ENCODE peak calls at places on chromosomes 4 and X, in ten cellular contexts. E, C, D, P, U, M, N, W, Y and O are unnamed samples.

GRCh38 chr4:178340468-178340867 is 898.2 kb upstream of the AGA start:
- DNase-seq in E (no peak), C (no peak), D (no peak), P (no peak), U (no peak), M (no peak), N (no peak), W (no peak), Y (no peak), O (no peak)

GRCh38 chr4:7989654-7990053 is 50.0 kb upstream of the AFAP1 start:
- DNase-seq in E (no peak), C (no peak), D (no peak), P (no peak), U (no peak), M (no peak), N (no peak), W (no peak), Y (no peak), O (no peak)

GRCh38 chr4:156694413-156694812 is 277.2 kb downstream of the PDGFC start:
- DNase-seq in E (no peak), C (no peak), D (no peak), P (no peak), U (no peak), M (no peak), N (no peak), W (no peak), Y (no peak), O (no peak)

GRCh38 chr4:79526970-79527565 is 119.0 kb upstream of the GK2 start:
- DNase-seq in E (no peak), C (no peak), D (no peak), P (no peak), U (no peak), M (no peak), N (no peak), W (no peak), Y (no peak), O (no peak)

GRCh38 chr4:141530627-141531026 is 105.8 kb upstream of the IL15 start:
- DNase-seq in E (no peak), C (no peak), D (no peak), P (no peak), U (no peak), M (no peak), N (no peak), W (no peak), Y (no peak), O (no peak)

GRCh38 chr4:81631958-81632439 is 160.3 kb upstream of the RASGEF1B start:
- DNase-seq in E (no peak), C (peak), D (no peak), P (no peak), U (peak), M (no peak), N (no peak), W (peak), Y (no peak), O (peak)

GRCh38 chr4:174199735-174200134 is 83.7 kb downstream of the FBXO8 start:
- DNase-seq in E (no peak), C (no peak), D (no peak), P (no peak), U (no peak), M (no peak), N (no peak), W (no peak), Y (no peak), O (no peak)

GRCh38 chr4:118586357-118586790 is 98.8 kb upstream of the METTL14 start:
- DNase-seq in E (no peak), C (no peak), D (no peak), P (peak), U (no peak), M (no peak), N (no peak), W (no peak), Y (no peak), O (no peak)

GRCh38 chrX:101407748-101408529 is at the start of the genes GLA and HNRNPH2:
- DNase-seq in E (peak), C (peak), D (peak), P (peak), U (peak), M (peak), N (no peak), W (peak), Y (peak), O (peak)

GRCh38 chrX:53584891-53585290 is 101.6 kb downstream of the HUWE1 start:
- DNase-seq in E (no peak), C (no peak), D (no peak), P (no peak), U (no peak), M (no peak), N (no peak), W (no peak), Y (no peak), O (no peak)

GRCh38 chrX:140697618-140698017 is 11.9 kb upstream of the LINC00632 start:
- DNase-seq in E (no peak), C (no peak), D (no peak), P (no peak), U (peak), M (no peak), N (no peak), W (no peak), Y (no peak), O (no peak)

GRCh38 chr4:5500165-5500564 is 208.2 kb downstream of the EVC2 start:
- DNase-seq in E (no peak), C (no peak), D (no peak), P (no peak), U (peak), M (no peak), N (no peak), W (peak), Y (no peak), O (no peak)

GRCh38 chr4:110618091-110619000 is 4.5 kb downstream of the PITX2 start:
- DNase-seq in E (no peak), C (no peak), D (no peak), P (no peak), U (no peak), M (peak), N (no peak), W (no peak), Y (no peak), O (no peak)

GRCh38 chr4:6196871-6197270 is 3.5 kb downstream of the JAKMIP1 start:
- DNase-seq in E (no peak), C (no peak), D (no peak), P (no peak), U (no peak), M (peak), N (no peak), W (no peak), Y (no peak), O (no peak)